ENCODE peak calls at places on chromosomes 4 and X, in eight cellular contexts. L is cardiac muscle cell, U is endodermal cell, M is neuronal stem cell, X is stomach, C is AG04450, Q is GM12865, T is mesenchymal stem cell. D is an unnamed sample.

GRCh38 chr4:161656525-161656924 is 507.3 kb downstream of the FSTL5 start:
- DNase-seq in L (no peak), U (no peak), M (no peak), X (no peak), C (no peak), Q (no peak), T (no peak), D (no peak)

GRCh38 chr4:115110191-115111166 is 2.9 kb downstream of the NDST4 start:
- DNase-seq in L (peak), U (no peak), M (no peak), X (no peak), C (no peak), Q (no peak), T (no peak), D (no peak)

GRCh38 chrX:100648601-100649417 is 4.8 kb downstream of the SRPX2 start:
- DNase-seq in L (no peak), U (peak), M (no peak), X (no peak), C (peak), Q (no peak), T (peak), D (no peak)

GRCh38 chr4:24067781-24068193 is 177.9 kb upstream of the PPARGC1A start:
- DNase-seq in L (peak), U (peak), M (no peak), X (no peak), C (peak), Q (no peak), T (peak), D (no peak)

GRCh38 chrX:22542641-22543040 is 269.9 kb downstream of the CBLL2 start:
- DNase-seq in L (no peak), U (no peak), M (no peak), X (no peak), C (no peak), Q (no peak), T (no peak), D (no peak)

GRCh38 chr4:156556326-156556725 is 415.3 kb downstream of the PDGFC start:
- DNase-seq in L (no peak), U (no peak), M (no peak), X (no peak), C (no peak), Q (no peak), T (no peak), D (no peak)

GRCh38 chr4:135508006-135508714 is 1306.6 kb upstream of the PABPC4L start:
- DNase-seq in L (no peak), U (no peak), M (no peak), X (no peak), C (peak), Q (no peak), T (peak), D (no peak)

GRCh38 chr4:91826186-91826585 is 477.6 kb upstream of the GRID2 start:
- DNase-seq in L (no peak), U (no peak), M (no peak), X (no peak), C (no peak), Q (no peak), T (peak), D (no peak)

GRCh38 chrX:38678217-38678616 is 116.9 kb downstream of the TSPAN7 start:
- DNase-seq in L (no peak), U (no peak), M (no peak), X (no peak), C (no peak), Q (no peak), T (no peak), D (no peak)

GRCh38 chr4:96677499-96677898 is 837.6 kb downstream of the PDHA2 start:
- DNase-seq in L (no peak), U (no peak), M (no peak), X (no peak), C (no peak), Q (no peak), T (peak), D (no peak)

GRCh38 chrX:68719181-68719903 is 71.9 kb downstream of the STARD8 start:
- DNase-seq in L (no peak), U (no peak), M (no peak), X (peak), C (no peak), Q (no peak), T (no peak), D (no peak)

GRCh38 chr4:173399016-173399415 is at the start of gene SCRG1:
- DNase-seq in L (peak), U (no peak), M (peak), X (no peak), C (no peak), Q (no peak), T (peak), D (no peak)

GRCh38 chr4:183541081-183542045 is 36.5 kb downstream of the ING2 start:
- DNase-seq in L (peak), U (peak), M (peak), X (no peak), C (peak), Q (no peak), T (peak), D (no peak)

GRCh38 chr4:38663021-38663800 is 788 bp upstream of the KLF3 start:
- DNase-seq in L (peak), U (peak), M (peak), X (peak), C (peak), Q (no peak), T (no peak), D (no peak)

GRCh38 chr4:138062929-138063328 is 179.2 kb downstream of the SLC7A11 start:
- DNase-seq in L (no peak), U (peak), M (no peak), X (no peak), C (peak), Q (no peak), T (peak), D (no peak)

GRCh38 chrX:139077303-139078131 is 366.0 kb upstream of the FGF13 start:
- DNase-seq in L (no peak), U (no peak), M (no peak), X (no peak), C (no peak), Q (no peak), T (peak), D (no peak)

GRCh38 chr4:55125087-55125721 is at the start of gene KDR:
- DNase-seq in L (peak), U (peak), M (peak), X (peak), C (no peak), Q (no peak), T (peak), D (no peak)

GRCh38 chrX:155263854-155264628 is at the start of gene RAB39B:
- DNase-seq in L (peak), U (peak), M (peak), X (peak), C (peak), Q (peak), T (peak), D (peak)

GRCh38 chrX:49878834-49879655 is at the start of gene USP27X:
- DNase-seq in L (peak), U (peak), M (peak), X (peak), C (peak), Q (peak), T (peak), D (peak)

GRCh38 chr4:128285085-128286023 is 2.3 kb downstream of the PGRMC2 start:
- DNase-seq in L (no peak), U (no peak), M (no peak), X (no peak), C (no peak), Q (no peak), T (no peak), D (no peak)

GRCh38 chr4:118740869-118741268 is 55.7 kb downstream of the METTL14 start:
- DNase-seq in L (peak), U (no peak), M (no peak), X (no peak), C (no peak), Q (no peak), T (peak), D (no peak)

GRCh38 chr4:146637853-146638800 is 566 bp upstream of the POU4F2 start:
- DNase-seq in L (peak), U (peak), M (no peak), X (no peak), C (no peak), Q (no peak), T (no peak), D (no peak)

GRCh38 chr4:122914292-122914904 is 8.0 kb downstream of the NUDT6 start:
- DNase-seq in L (no peak), U (no peak), M (no peak), X (no peak), C (peak), Q (peak), T (no peak), D (peak)

GRCh38 chr4:53150631-53151488 is 215.0 kb downstream of the SCFD2 start:
- DNase-seq in L (no peak), U (no peak), M (no peak), X (no peak), C (no peak), Q (no peak), T (peak), D (no peak)

GRCh38 chrX:71253253-71254091 is 468 bp downstream of the ZMYM3 start:
- DNase-seq in L (peak), U (peak), M (peak), X (peak), C (no peak), Q (peak), T (peak), D (no peak)

GRCh38 chr4:113522433-113522832 is 239.1 kb downstream of the CAMK2D start:
- DNase-seq in L (no peak), U (no peak), M (no peak), X (no peak), C (no peak), Q (no peak), T (no peak), D (no peak)

GRCh38 chr4:71270901-71271300 is 67.9 kb upstream of the SLC4A4 start:
- DNase-seq in L (peak), U (peak), M (peak), X (peak), C (no peak), Q (peak), T (peak), D (no peak)

GRCh38 chr4:181502611-181503010 is 740.6 kb upstream of the TENM3 start:
- DNase-seq in L (no peak), U (peak), M (no peak), X (no peak), C (no peak), Q (no peak), T (no peak), D (no peak)

GRCh38 chr4:61248705-61249104 is 48.6 kb downstream of the ADGRL3 start:
- DNase-seq in L (no peak), U (no peak), M (no peak), X (no peak), C (no peak), Q (no peak), T (no peak), D (no peak)

GRCh38 chr4:61246003-61246402 is 45.9 kb downstream of the ADGRL3 start:
- DNase-seq in L (no peak), U (no peak), M (no peak), X (no peak), C (no peak), Q (no peak), T (no peak), D (no peak)

GRCh38 chr4:61243962-61244361 is 43.8 kb downstream of the ADGRL3 start:
- DNase-seq in L (no peak), U (no peak), M (no peak), X (no peak), C (no peak), Q (no peak), T (no peak), D (no peak)

GRCh38 chr4:61245321-61245720 is 45.2 kb downstream of the ADGRL3 start:
- DNase-seq in L (no peak), U (no peak), M (no peak), X (no peak), C (no peak), Q (no peak), T (no peak), D (no peak)
- H3K4me3 ChIP-seq in L (no peak), U (no peak), M (no peak), X (no peak), C (no peak), Q (no peak), T (no peak), D (no peak)

GRCh38 chr4:41155194-41155830 is 59.0 kb downstream of the APBB2 start:
- DNase-seq in L (no peak), U (no peak), M (no peak), X (no peak), C (no peak), Q (no peak), T (peak), D (no peak)
- H3K4me3 ChIP-seq in L (no peak), U (no peak), M (no peak), X (no peak), C (no peak), Q (no peak), T (no peak), D (no peak)

GRCh38 chr4:186148335-186148975 is 42.9 kb upstream of the CYP4V2 start:
- DNase-seq in L (no peak), U (no peak), M (no peak), X (no peak), C (no peak), Q (no peak), T (no peak), D (no peak)

GRCh38 chr4:186146443-186146842 is 41.9 kb downstream of the FAM149A start:
- DNase-seq in L (no peak), U (no peak), M (no peak), X (no peak), C (no peak), Q (no peak), T (no peak), D (no peak)

GRCh38 chr4:186149872-186150271 is 41.5 kb upstream of the CYP4V2 start:
- DNase-seq in L (peak), U (peak), M (no peak), X (peak), C (no peak), Q (peak), T (no peak), D (no peak)

GRCh38 chr4:186144596-186145569 is 40.4 kb downstream of the FAM149A start:
- DNase-seq in L (peak), U (peak), M (peak), X (peak), C (no peak), Q (peak), T (peak), D (no peak)

GRCh38 chr4:186144180-186144579 is 39.7 kb downstream of the FAM149A start:
- DNase-seq in L (peak), U (no peak), M (peak), X (no peak), C (no peak), Q (peak), T (peak), D (no peak)
- H3K4me3 ChIP-seq in L (peak), U (peak), M (peak), X (peak), C (peak), Q (peak), T (peak), D (no peak)

GRCh38 chrX:120486786-120487185 is 17.7 kb upstream of the LAMP2 start:
- DNase-seq in L (no peak), U (no peak), M (no peak), X (no peak), C (no peak), Q (no peak), T (no peak), D (no peak)

DNA sequence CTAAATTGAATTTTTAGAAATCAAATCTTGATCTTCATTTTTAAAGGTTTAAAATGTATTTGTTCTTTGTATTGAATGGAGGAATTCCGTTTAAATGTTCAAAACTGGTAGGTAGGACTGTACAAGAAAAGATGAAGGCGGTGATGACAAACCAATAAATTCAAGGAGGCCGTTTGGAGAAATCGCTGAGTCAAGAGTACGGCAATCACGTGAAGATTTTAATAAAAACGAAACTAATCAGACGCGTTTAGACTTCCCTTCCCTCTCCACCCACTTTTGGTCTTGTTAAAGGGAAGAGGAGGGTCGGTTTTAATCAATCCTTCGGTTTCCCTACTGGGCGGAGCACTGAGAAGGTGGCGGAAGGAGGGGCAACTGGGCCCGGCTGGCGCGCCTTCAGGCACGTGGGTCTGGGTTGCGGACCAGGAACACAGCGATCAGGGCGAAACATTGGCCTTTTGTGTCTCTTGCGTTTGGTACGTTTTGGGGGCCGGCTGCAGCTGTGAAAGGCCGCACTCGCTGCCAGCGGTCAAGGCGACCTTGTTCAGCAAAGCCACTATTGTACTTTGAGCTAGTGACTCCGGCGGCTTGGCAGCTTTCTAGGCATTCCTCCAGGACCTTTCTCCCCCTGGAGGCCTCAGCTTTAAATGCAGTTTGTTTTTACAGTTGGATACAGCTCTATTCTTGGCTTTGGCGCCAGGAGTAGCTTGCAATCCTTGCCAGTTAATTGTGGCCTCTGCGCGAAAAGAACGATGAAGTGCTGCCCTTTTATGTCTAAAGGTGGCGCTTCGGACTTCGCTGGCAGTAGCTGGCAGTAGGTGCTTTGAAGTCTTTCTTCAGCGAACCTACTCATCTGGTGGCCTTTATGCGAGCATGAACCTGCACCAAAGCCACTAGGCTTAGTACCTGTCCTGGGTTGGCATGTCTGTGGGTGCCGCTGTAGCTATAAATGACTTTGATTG is 16.7 kb upstream of the LAMP2 start:
- DNase-seq in L (peak), U (peak), M (peak), X (peak), C (peak), Q (peak), T (peak), D (peak)
- H3K4me3 ChIP-seq in L (peak), U (peak), M (peak), X (peak), C (peak), Q (peak), T (peak), D (peak)